ENCODE peak calls at places on chromosome 5, in eight cellular contexts. P is transverse colon, D is ascending aorta, X is pancreas, Y is body of pancreas, Q is sigmoid colon, F is HCT116, L is breast epithelium. S is an unnamed sample.

GRCh38 chr5:6504677-6505414 is 56.2 kb downstream of the UBE2QL1 start:
- DNase-seq in P (no peak), D (no peak), X (no peak), Y (no peak), Q (no peak), F (no peak), L (no peak), S (peak; percentile 71)

GRCh38 chr5:9437741-9438240 is 108.1 kb downstream of the SEMA5A start:
- DNase-seq in P (no peak), D (no peak), X (no peak), Y (no peak), Q (no peak), F (no peak), L (no peak), S (peak; percentile 66)

GRCh38 chr5:91318727-91319126 is 64.4 kb downstream of the ARRDC3 start:
- DNase-seq in P (no peak), D (no peak), X (no peak), Y (no peak), Q (no peak), F (no peak), L (no peak), S (no peak)

GRCh38 chr5:122126177-122126701 is 3.1 kb upstream of the ZNF474 start:
- DNase-seq in P (no peak), D (no peak), X (no peak), Y (no peak), Q (no peak), F (no peak), L (no peak), S (peak; percentile 57)

GRCh38 chr5:143153332-143154119 is 250.0 kb downstream of the NR3C1 start:
- DNase-seq in P (peak; percentile 57), D (peak; percentile 24), X (no peak), Y (peak; percentile 28), Q (peak; percentile 93), F (no peak), L (peak; percentile 50), S (no peak)

GRCh38 chr5:112533315-112533867 is 114.3 kb upstream of the EPB41L4A start:
- DNase-seq in P (no peak), D (no peak), X (no peak), Y (peak; percentile 17), Q (no peak), F (peak; percentile 21), L (no peak), S (no peak)

GRCh38 chr5:179858241-179858585 is 404 bp downstream of the MRNIP start:
- DNase-seq in P (peak; percentile 55), D (no peak), X (peak; percentile 76), Y (no peak), Q (no peak), F (no peak), L (no peak), S (no peak)

GRCh38 chr5:160118349-160119141 is 705 bp downstream of the PWWP2A start:
- DNase-seq in P (peak; percentile 60), D (no peak), X (peak; percentile 79), Y (peak; percentile 45), Q (peak; percentile 85), F (no peak), L (peak; percentile 24), S (no peak)

GRCh38 chr5:157930710-157931109 is 71.8 kb upstream of the CLINT1 start:
- DNase-seq in P (peak; percentile 65), D (no peak), X (peak; percentile 76), Y (peak; percentile 81), Q (no peak), F (no peak), L (no peak), S (no peak)

GRCh38 chr5:58056546-58056945 is 403.3 kb downstream of the PLK2 start:
- DNase-seq in P (peak; percentile 12), D (no peak), X (no peak), Y (no peak), Q (no peak), F (no peak), L (no peak), S (no peak)

GRCh38 chr5:74294231-74294705 is 346.3 kb downstream of the ENC1 start:
- DNase-seq in P (no peak), D (no peak), X (no peak), Y (no peak), Q (no peak), F (no peak), L (no peak), S (no peak)

GRCh38 chr5:139273322-139273571 is 20.3 kb upstream of the MATR3 start:
- DNase-seq in P (no peak), D (no peak), X (peak; percentile 60), Y (no peak), Q (no peak), F (no peak), L (no peak), S (no peak)

GRCh38 chr5:98570661-98571181 is 202.7 kb upstream of the RGMB start:
- DNase-seq in P (no peak), D (no peak), X (no peak), Y (no peak), Q (no peak), F (no peak), L (no peak), S (no peak)

GRCh38 chr5:37834542-37835399 is 5.1 kb downstream of the GDNF start:
- DNase-seq in P (no peak), D (no peak), X (no peak), Y (no peak), Q (peak; percentile 74), F (no peak), L (no peak), S (no peak)

DNA sequence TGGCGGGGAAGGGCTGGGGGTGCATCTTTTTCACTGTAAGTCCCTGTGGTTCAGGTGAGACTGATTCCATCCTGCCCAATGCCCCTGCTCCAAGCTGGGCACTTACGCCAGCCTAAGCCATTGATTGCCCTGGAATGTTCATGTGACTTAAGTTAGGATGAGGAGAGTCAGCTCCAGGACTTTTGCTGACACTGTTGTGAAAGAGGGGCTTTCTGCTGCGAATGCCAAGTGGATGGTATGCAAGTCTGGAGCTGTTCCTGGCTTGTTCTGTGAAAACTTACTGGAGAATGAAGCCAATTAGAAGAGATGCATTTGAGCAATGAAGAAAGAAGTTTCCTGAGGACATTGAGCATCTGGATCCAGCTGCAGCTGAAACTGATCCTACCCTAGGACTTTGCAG is 61.2 kb upstream of the ZFR start:
- DNase-seq in P (no peak), D (no peak), X (no peak), Y (no peak), Q (no peak), F (no peak), L (no peak), S (no peak)
- H3K4me3 ChIP-seq in P (no peak overlapping the region), D (peak overlapping the region; percentile 33), X (no peak overlapping the region), Y (no peak overlapping the region), Q (peak overlapping the region; percentile 7), F (no peak overlapping the region), L (peak overlapping the region; percentile 31), S (no peak overlapping the region)

DNA sequence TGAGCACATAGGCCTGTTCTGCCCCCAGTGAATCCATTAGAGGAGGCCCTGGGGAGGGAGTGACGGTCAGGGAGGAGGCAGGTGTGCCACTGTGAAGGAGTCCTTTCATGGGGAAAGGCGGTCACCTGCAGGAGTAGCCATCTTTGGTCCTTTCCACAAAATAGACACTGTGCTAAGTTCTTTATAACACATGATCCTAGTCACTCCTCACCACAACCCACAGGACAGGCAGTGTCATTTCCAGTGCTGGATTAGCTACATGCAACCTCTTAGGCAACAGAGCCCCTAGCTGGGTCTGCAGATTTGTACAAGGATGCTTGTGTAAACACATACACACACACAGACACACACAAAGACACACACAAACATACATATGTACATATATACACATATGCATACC is 18.3 kb downstream of the DOCK2 start:
- DNase-seq in P (no peak), D (no peak), X (no peak), Y (no peak), Q (no peak), F (no peak), L (no peak), S (no peak)
- H3K36me3 ChIP-seq in P (no peaks in the 10 kb centered on the region), D (no peaks in the 10 kb centered on the region), X (no peaks in the 10 kb centered on the region), Y (no peaks in the 10 kb centered on the region), Q (no peaks in the 10 kb centered on the region), F (no peaks in the 10 kb centered on the region), L (no peaks in the 10 kb centered on the region), S (no peaks in the 10 kb centered on the region)

DNA sequence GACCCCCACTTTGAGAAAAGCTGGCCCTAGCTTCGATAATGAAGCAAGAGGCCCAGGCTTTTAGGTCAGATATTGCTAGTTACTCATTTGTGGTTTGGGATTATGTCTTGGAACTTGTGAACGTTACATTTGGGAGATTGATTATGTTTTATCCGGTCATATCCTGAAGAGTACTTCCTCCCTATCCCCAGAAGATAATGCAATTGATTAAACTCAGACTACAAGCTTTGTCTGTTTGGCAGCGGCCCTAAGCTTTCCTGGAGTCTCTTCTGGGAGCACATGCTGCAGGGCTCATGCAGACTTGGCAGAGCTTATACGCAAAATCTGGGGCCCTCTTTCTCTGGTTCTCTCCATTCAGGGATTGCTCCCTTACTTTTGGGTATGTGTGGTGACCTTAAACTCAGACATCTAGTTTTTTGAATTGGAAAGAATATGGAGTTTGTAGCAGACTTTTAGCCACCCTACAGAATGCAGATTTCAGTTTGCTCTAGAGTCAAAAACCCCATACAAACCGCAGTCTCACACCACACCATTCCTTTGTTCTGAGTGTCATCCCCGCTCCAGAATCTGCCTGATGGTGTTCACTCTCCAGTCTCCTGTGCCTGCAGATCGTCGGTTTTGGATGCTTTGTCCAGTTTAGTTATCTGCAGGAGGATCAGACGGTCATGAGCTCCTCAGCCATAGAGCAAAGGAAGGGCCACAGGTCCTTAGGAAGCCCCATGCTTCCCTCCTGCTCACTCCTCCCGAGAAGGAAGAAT is 449.5 kb upstream of the TRPC7 start:
- DNase-seq in P (no peak), D (no peak), X (no peak), Y (no peak), Q (no peak), F (no peak), L (no peak), S (no peak)
- H3K4me3 ChIP-seq in P (no peak overlapping the region), D (no peak overlapping the region), X (no peak overlapping the region), Y (no peak overlapping the region), Q (no peak overlapping the region), F (no peak overlapping the region), L (no peak overlapping the region), S (no peak overlapping the region)

GRCh38 chr5:149304195-149305072 is 32.8 kb downstream of the AFAP1L1 start:
- DNase-seq in P (no peak), D (no peak), X (no peak), Y (no peak), Q (no peak), F (no peak), L (no peak), S (no peak)

GRCh38 chr5:149313151-149313841 is 32.0 kb upstream of the GRPEL2 start:
- DNase-seq in P (no peak), D (no peak), X (no peak), Y (no peak), Q (no peak), F (no peak), L (no peak), S (no peak)

GRCh38 chr5:149310947-149311675 is 34.2 kb upstream of the GRPEL2 start:
- DNase-seq in P (no peak), D (no peak), X (no peak), Y (no peak), Q (no peak), F (no peak), L (no peak), S (peak; percentile 65)

GRCh38 chr5:149310488-149310887 is 34.8 kb upstream of the GRPEL2 start:
- DNase-seq in P (no peak), D (no peak), X (no peak), Y (no peak), Q (no peak), F (no peak), L (no peak), S (no peak)

DNA sequence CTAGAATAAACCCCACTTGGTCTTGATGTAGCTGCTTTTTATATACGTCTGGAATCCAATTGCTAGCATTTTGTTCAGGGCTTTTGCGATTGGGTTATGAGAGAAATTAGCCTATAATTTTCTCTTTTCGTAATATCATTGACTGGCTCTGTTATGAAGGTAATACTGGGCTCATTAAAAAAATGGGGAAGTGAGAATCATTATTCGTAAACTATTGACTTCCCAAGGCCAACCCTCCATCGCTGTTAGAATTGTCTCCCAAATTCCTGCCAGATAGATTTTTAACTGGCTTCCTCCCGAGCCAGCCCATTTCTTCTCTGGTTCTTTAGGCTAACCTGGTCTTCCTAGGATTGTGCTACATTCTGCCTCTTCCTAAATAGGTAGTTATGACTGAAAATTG is 35.9 kb upstream of the GRPEL2 start:
- DNase-seq in P (no peak), D (no peak), X (no peak), Y (no peak), Q (no peak), F (no peak), L (no peak), S (no peak)
- H3K36me3 ChIP-seq in P (no peaks in the 10 kb centered on the region), D (no peaks in the 10 kb centered on the region), X (no peaks in the 10 kb centered on the region), Y (no peaks in the 10 kb centered on the region), Q (no peaks in the 10 kb centered on the region), F (no peaks in the 10 kb centered on the region), L (no peaks in the 10 kb centered on the region), S (no peaks in the 10 kb centered on the region)

S was measured in kidney epithelial cell.